ENCODE peak calls at places on chromosomes 11 and 22, in nine cellular contexts. V is CD4-positive, alpha-beta T cell; N is left lung; H is PC-3; L is heart right ventricle; I is aorta; F is HCT116; S is CD8-positive, alpha-beta T cell; C is HepG2. X is an unnamed sample.
A peak's percentile ranks its signal among the peaks of the same experiment; 100 is the strongest.

GRCh38 chr11:66106786-66107599 is 36.9 kb downstream of the PACS1 start:
- ATAC-seq in V (no peak), N (no peak), H (peak; percentile 39), L (no peak), I (no peak), F (no peak), S (no peak), C (peak; percentile 62), X (no peak)

GRCh38 chr11:83046626-83047172 is 25.0 kb downstream of the RAB30 start:
- ATAC-seq in V (no peak), N (no peak), H (no peak), L (no peak), I (no peak), F (no peak), S (no peak), C (no peak), X (no peak)

GRCh38 chr22:42922374-42923177 is 65.5 kb upstream of the ARFGAP3 start:
- ATAC-seq in V (no peak), N (no peak), H (no peak), L (no peak), I (no peak), F (no peak), S (peak; percentile 17), C (no peak), X (no peak)

GRCh38 chr22:31947296-31947695 is 3.0 kb downstream of the YWHAH start:
- ATAC-seq in V (peak; percentile 48), N (no peak), H (no peak), L (no peak), I (no peak), F (no peak), S (peak; percentile 33), C (no peak), X (no peak)

GRCh38 chr11:78203184-78203583 is 14.5 kb downstream of the USP35 start:
- ATAC-seq in V (peak; percentile 76), N (peak; percentile 53), H (no peak), L (no peak), I (no peak), F (no peak), S (peak; percentile 73), C (no peak), X (no peak)

GRCh38 chr22:28031383-28031922 is 112.4 kb upstream of the PITPNB start:
- ATAC-seq in V (no peak), N (no peak), H (no peak), L (no peak), I (no peak), F (no peak), S (no peak), C (no peak), X (no peak)

GRCh38 chr11:121958978-121959340 is 157.1 kb downstream of the BLID start:
- ATAC-seq in V (no peak), N (no peak), H (no peak), L (no peak), I (no peak), F (no peak), S (no peak), C (no peak), X (no peak)

GRCh38 chr11:121105063-121105480 is 4.0 kb downstream of the TECTA start:
- ATAC-seq in V (no peak), N (peak; percentile 34), H (no peak), L (peak; percentile 83), I (peak; percentile 79), F (no peak), S (no peak), C (no peak), X (peak; percentile 87)

GRCh38 chr11:117045956-117046355 is 52.3 kb downstream of the SIK3 start:
- ATAC-seq in V (no peak), N (peak; percentile 82), H (peak; percentile 94), L (no peak), I (peak; percentile 36), F (no peak), S (no peak), C (peak; percentile 75), X (peak; percentile 58)

GRCh38 chr11:123593570-123593969 is 60.9 kb downstream of the SCN3B start:
- ATAC-seq in V (no peak), N (no peak), H (no peak), L (no peak), I (no peak), F (no peak), S (no peak), C (no peak), X (no peak)

GRCh38 chr11:116294630-116295029 is 478.2 kb downstream of the BUD13 start:
- ATAC-seq in V (no peak), N (peak; percentile 94), H (no peak), L (no peak), I (no peak), F (no peak), S (no peak), C (no peak), X (no peak)

GRCh38 chr22:39943941-39944624 is 16.1 kb upstream of the TMA7B start:
- ATAC-seq in V (peak; percentile 35), N (no peak), H (no peak), L (no peak), I (no peak), F (no peak), S (peak; percentile 39), C (no peak), X (no peak)

GRCh38 chr11:86749376-86749775 is 51.0 kb upstream of the PRSS23 start:
- ATAC-seq in V (no peak), N (no peak), H (no peak), L (no peak), I (no peak), F (peak; percentile 69), S (no peak), C (no peak), X (no peak)

GRCh38 chr11:102192349-102193066 is 82.3 kb downstream of the YAP1 start:
- ATAC-seq in V (no peak), N (peak; percentile 46), H (no peak), L (no peak), I (no peak), F (no peak), S (no peak), C (peak; percentile 93), X (no peak)

GRCh38 chr11:114161486-114162250 is 102.2 kb downstream of the ZBTB16 start:
- ATAC-seq in V (no peak), N (no peak), H (no peak), L (no peak), I (no peak), F (no peak), S (no peak), C (no peak), X (no peak)
- H3K27ac ChIP-seq in V (no peak overlapping the region), N (peak overlapping the region; percentile 75), H (no peak overlapping the region), L (peak overlapping the region; percentile 92), I (peak overlapping the region; percentile 100), F (no peak overlapping the region), S (no peak overlapping the region), C (no peak overlapping the region), X (peak overlapping the region; percentile 91)

DNA sequence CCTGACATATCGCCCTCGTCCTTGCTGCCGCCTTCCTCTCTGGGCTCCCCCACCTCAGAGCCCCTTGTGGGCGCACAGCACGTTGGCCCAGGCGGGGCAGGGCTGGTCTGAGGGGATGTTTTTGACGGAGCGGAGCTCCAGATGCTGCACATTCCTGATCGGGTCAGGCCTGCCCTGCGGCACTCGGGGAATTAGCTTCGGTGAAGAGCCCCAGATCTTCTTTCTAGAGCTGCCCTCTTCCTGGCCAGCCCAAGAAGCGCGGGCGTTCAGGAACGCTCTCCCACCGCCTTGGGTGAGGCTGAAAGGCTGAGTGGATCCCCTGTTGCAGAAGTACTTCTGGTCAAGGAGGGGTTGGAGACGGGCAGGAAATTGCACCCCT is 12.1 kb downstream of the YPEL4 start:
- ATAC-seq in V (no peak), N (peak; percentile 25), H (no peak), L (peak; percentile 3), I (peak; percentile 23), F (no peak), S (no peak), C (no peak), X (peak; percentile 8)
- H3K27ac ChIP-seq in V (no peak overlapping the region), N (peak overlapping the region; percentile 79), H (no peak overlapping the region), L (peak overlapping the region; percentile 87), I (no peak overlapping the region), F (peak overlapping the region; percentile 33), S (no peak overlapping the region), C (no peak overlapping the region), X (peak overlapping the region; percentile 90)

GRCh38 chr11:64089915-64090810 is 54.4 kb downstream of the FLRT1 start:
- ATAC-seq in V (no peak), N (no peak), H (no peak), L (no peak), I (no peak), F (no peak), S (no peak), C (no peak), X (no peak)

GRCh38 chr11:64086263-64086938 is 50.7 kb downstream of the FLRT1 start:
- ATAC-seq in V (no peak), N (no peak), H (peak; percentile 21), L (peak; percentile 53), I (no peak), F (no peak), S (no peak), C (peak; percentile 6), X (peak; percentile 67)

GRCh38 chr11:64089493-64089892 is 53.8 kb downstream of the FLRT1 start:
- ATAC-seq in V (no peak), N (peak; percentile 70), H (no peak), L (no peak), I (no peak), F (no peak), S (no peak), C (no peak), X (no peak)

GRCh38 chr11:64089027-64089360 is 53.3 kb downstream of the FLRT1 start:
- ATAC-seq in V (no peak), N (peak; percentile 79), H (no peak), L (no peak), I (no peak), F (no peak), S (no peak), C (no peak), X (no peak)

GRCh38 chr11:64088159-64089026 is 52.7 kb downstream of the FLRT1 start:
- ATAC-seq in V (no peak), N (peak; percentile 74), H (peak; percentile 54), L (no peak), I (no peak), F (peak; percentile 77), S (no peak), C (peak; percentile 34), X (no peak)
- H3K27ac ChIP-seq in V (no peak overlapping the region), N (no peak overlapping the region), H (no peak overlapping the region), L (no peak overlapping the region), I (no peak overlapping the region), F (no peak overlapping the region), S (no peak overlapping the region), C (no peak overlapping the region), X (no peak overlapping the region)

GRCh38 chr11:47595967-47596366 is 1.8 kb upstream of the C1QTNF4 start:
- ATAC-seq in V (no peak), N (no peak), H (no peak), L (no peak), I (no peak), F (no peak), S (no peak), C (no peak), X (no peak)

GRCh38 chr11:47593934-47594855 is at the start of gene C1QTNF4:
- ATAC-seq in V (no peak), N (no peak), H (no peak), L (no peak), I (no peak), F (no peak), S (no peak), C (peak; percentile 58), X (no peak)

GRCh38 chr11:47593492-47593933 is 698 bp downstream of the C1QTNF4 start:
- ATAC-seq in V (no peak), N (no peak), H (no peak), L (no peak), I (no peak), F (no peak), S (no peak), C (peak; percentile 11), X (no peak)

GRCh38 chr11:47592970-47593369 is 1.2 kb downstream of the C1QTNF4 start:
- ATAC-seq in V (no peak), N (no peak), H (no peak), L (no peak), I (no peak), F (no peak), S (no peak), C (no peak), X (no peak)

GRCh38 chr11:47595029-47595428 is 818 bp upstream of the C1QTNF4 start:
- ATAC-seq in V (no peak), N (peak; percentile 56), H (no peak), L (peak; percentile 78), I (no peak), F (peak; percentile 22), S (no peak), C (peak; percentile 35), X (no peak)
- H3K27ac ChIP-seq in V (no peak overlapping the region), N (no peak overlapping the region), H (no peak overlapping the region), L (no peak overlapping the region), I (no peak overlapping the region), F (no peak overlapping the region), S (no peak overlapping the region), C (no peak overlapping the region), X (no peak overlapping the region)

X was measured in gastroesophageal sphincter.